ENCODE peak calls at places on chromosomes 5 and 9, in eight cellular contexts. M is astrocyte of the spinal cord; J is cardiac muscle cell; Y is left ventricle myocardium inferior; O is A549; Q is cardiac fibroblast; G is PC-3; L is CD8-positive, alpha-beta memory T cell. I is an unnamed sample.
A peak's percentile ranks its signal among the peaks of the same experiment; 100 is the strongest.

GRCh38 chr9:21527579-21527978 is 45.5 kb upstream of the IFNE start:
- DNase-seq in L (no peak), M (no peak), J (no peak), O (no peak), Q (no peak), G (no peak), Y (no peak), I (no peak)

GRCh38 chr9:21883642-21884041 is 81.2 kb downstream of the MTAP start:
- DNase-seq in J (no peak), Q (no peak), M (no peak), O (no peak), G (no peak), L (no peak), Y (no peak), I (no peak)

GRCh38 chr9:87445646-87446045 is 52.0 kb upstream of the DAPK1 start:
- DNase-seq in Q (peak; percentile 51), M (peak; percentile 3), Y (no peak), O (peak; percentile 60), G (no peak), J (peak; percentile 65), L (peak; percentile 3), I (peak; percentile 51)

GRCh38 chr5:62206150-62206829 is 99.7 kb upstream of the KIF2A start:
- DNase-seq in L (no peak), Y (no peak), Q (no peak), M (no peak), O (peak; percentile 28), J (peak; percentile 6), G (peak; percentile 17), I (peak; percentile 25)

GRCh38 chr5:106875591-106876297 is 795.0 kb downstream of the EFNA5 start:
- DNase-seq in O (peak; percentile 6), J (peak; percentile 8), M (peak; percentile 15), Q (peak; percentile 16), Y (no peak), L (no peak), G (peak; percentile 90), I (peak; percentile 57)

GRCh38 chr5:111143910-111144309 is 51.8 kb downstream of the WDR36 start:
- DNase-seq in O (no peak), J (peak; percentile 99), Q (peak; percentile 98), G (peak; percentile 43), L (no peak), Y (peak; percentile 74), M (peak; percentile 85), I (peak; percentile 97)

GRCh38 chr5:58871648-58872242 is 288.9 kb downstream of the RAB3C start:
- DNase-seq in M (peak; percentile 49), Y (no peak), J (peak; percentile 61), L (peak; percentile 13), O (peak; percentile 44), G (peak; percentile 57), Q (peak; percentile 60), I (peak; percentile 71)

GRCh38 chr5:66247176-66247960 is 103.3 kb downstream of the SREK1 start:
- DNase-seq in J (peak; percentile 78), O (peak; percentile 66), L (no peak), M (peak; percentile 67), G (peak; percentile 69), Q (peak; percentile 59), Y (no peak), I (peak; percentile 87)

GRCh38 chr5:177494356-177495195 is 2.8 kb downstream of the PDLIM7 start:
- DNase-seq in O (peak; percentile 70), Y (peak; percentile 60), M (peak; percentile 96), Q (peak; percentile 91), L (no peak), J (peak; percentile 90), G (peak; percentile 90), I (peak; percentile 95)

GRCh38 chr9:22813520-22813919 is 366.9 kb downstream of the DMRTA1 start:
- DNase-seq in O (no peak), J (no peak), M (peak; percentile 53), Y (no peak), G (no peak), Q (no peak), L (no peak), I (peak; percentile 1)

GRCh38 chr9:36551868-36552267 is 20.8 kb upstream of the MELK start:
- DNase-seq in Q (no peak), G (no peak), J (no peak), M (no peak), Y (no peak), O (no peak), L (no peak), I (no peak)

GRCh38 chr5:155004138-155004744 is 9.3 kb upstream of the KIF4B start:
- DNase-seq in L (peak; percentile 6), J (peak; percentile 30), O (no peak), Q (peak; percentile 28), Y (no peak), G (peak; percentile 56), M (no peak), I (peak; percentile 32)

GRCh38 chr5:9903806-9904205 is 273.7 kb upstream of the TAS2R1 start:
- DNase-seq in Y (no peak), O (no peak), J (peak; percentile 55), M (peak; percentile 81), L (no peak), Q (peak; percentile 46), G (peak; percentile 46), I (peak; percentile 71)

GRCh38 chr5:10301266-10301665 is 6.4 kb downstream of the CMBL start:
- DNase-seq in Q (no peak), L (no peak), Y (no peak), O (no peak), J (no peak), M (no peak), G (no peak), I (no peak)

GRCh38 chr9:126440042-126440441 is 113.4 kb downstream of the MVB12B start:
- DNase-seq in O (no peak), Q (no peak), J (no peak), G (no peak), Y (no peak), L (no peak), M (no peak), I (no peak)

GRCh38 chr9:128340691-128341434 is 536 bp downstream of the SLC27A4 start:
- DNase-seq in M (no peak), J (peak; percentile 12), L (no peak), Q (no peak), Y (no peak), O (peak; percentile 20), G (no peak), I (no peak)

GRCh38 chr5:53063176-53063575 is 46.4 kb downstream of the MOCS2 start:
- DNase-seq in G (no peak), O (no peak), L (no peak), Q (peak; percentile 38), M (no peak), J (peak; percentile 47), Y (no peak), I (peak; percentile 55)

GRCh38 chr5:23490993-23491392 is 16.4 kb upstream of the PRDM9 start:
- DNase-seq in J (no peak), L (no peak), Q (no peak), G (no peak), O (no peak), M (no peak), Y (no peak), I (no peak)

GRCh38 chr9:108663381-108663876 is 192.4 kb downstream of the ACTL7B start:
- DNase-seq in O (no peak), J (no peak), Y (no peak), G (no peak), Q (no peak), M (no peak), L (no peak), I (no peak)

GRCh38 chr9:78004478-78005229 is 27.0 kb downstream of the GNAQ start:
- DNase-seq in Y (no peak), Q (no peak), G (peak; percentile 41), L (no peak), M (no peak), O (peak; percentile 43), J (peak; percentile 38), I (peak; percentile 38)

GRCh38 chr5:7857918-7858632 is 7.1 kb upstream of the CFAP90 start:
- DNase-seq in G (no peak), Q (no peak), J (no peak), M (no peak), L (no peak), O (no peak), Y (no peak), I (peak; percentile 26)

GRCh38 chr5:32277782-32278181 is 35.0 kb downstream of the MTMR12 start:
- DNase-seq in J (no peak), Q (no peak), L (no peak), Y (no peak), M (no peak), O (no peak), G (no peak), I (no peak)

GRCh38 chr5:32278403-32278802 is 34.3 kb downstream of the MTMR12 start:
- DNase-seq in G (no peak), L (no peak), Q (peak; percentile 68), M (peak; percentile 79), O (no peak), Y (no peak), J (peak; percentile 84), I (peak; percentile 78)

GRCh38 chr5:32275421-32275765 is 37.3 kb downstream of the MTMR12 start:
- DNase-seq in G (no peak), O (no peak), Q (no peak), J (no peak), L (no peak), Y (no peak), M (no peak), I (peak; percentile 52)

GRCh38 chr5:32274548-32275420 is 38.0 kb downstream of the MTMR12 start:
- DNase-seq in G (no peak), O (no peak), Q (peak; percentile 74), L (no peak), Y (no peak), M (peak; percentile 61), J (peak; percentile 79), I (peak; percentile 76)

GRCh38 chr5:32276173-32276853 is 36.4 kb downstream of the MTMR12 start:
- DNase-seq in Q (peak; percentile 65), O (no peak), G (no peak), M (peak; percentile 51), L (peak; percentile 23), J (peak; percentile 63), Y (no peak), I (peak; percentile 70)
- H3K4me3 ChIP-seq in Q (no peak overlapping the region), O (no peak overlapping the region), G (no peak overlapping the region), M (no peak overlapping the region), L (no peak overlapping the region), J (no peak overlapping the region), Y (no peak overlapping the region), I (no peak overlapping the region)

GRCh38 chr5:40798856-40799210 is 659 bp upstream of the PRKAA1 start:
- DNase-seq in L (no peak), Q (no peak), Y (no peak), J (no peak), G (peak; percentile 72), O (no peak), M (no peak), I (no peak)
- H3K4me3 ChIP-seq in L (peak overlapping the region; percentile 99), Q (peak overlapping the region; percentile 65), Y (peak overlapping the region; percentile 98), J (peak overlapping the region; percentile 87), G (peak overlapping the region; percentile 83), O (peak overlapping the region; percentile 80), M (peak overlapping the region; percentile 84), I (peak overlapping the region; percentile 94)

GRCh38 chr5:72294473-72294872 is 25.6 kb downstream of the MRPS27 start:
- DNase-seq in L (no peak), J (no peak), O (no peak), M (no peak), Y (no peak), Q (no peak), G (no peak), I (no peak)
- H3K4me3 ChIP-seq in L (no peak overlapping the region), J (no peak overlapping the region), O (no peak overlapping the region), M (no peak overlapping the region), Y (no peak overlapping the region), Q (no peak overlapping the region), G (no peak overlapping the region), I (no peak overlapping the region)

DNA sequence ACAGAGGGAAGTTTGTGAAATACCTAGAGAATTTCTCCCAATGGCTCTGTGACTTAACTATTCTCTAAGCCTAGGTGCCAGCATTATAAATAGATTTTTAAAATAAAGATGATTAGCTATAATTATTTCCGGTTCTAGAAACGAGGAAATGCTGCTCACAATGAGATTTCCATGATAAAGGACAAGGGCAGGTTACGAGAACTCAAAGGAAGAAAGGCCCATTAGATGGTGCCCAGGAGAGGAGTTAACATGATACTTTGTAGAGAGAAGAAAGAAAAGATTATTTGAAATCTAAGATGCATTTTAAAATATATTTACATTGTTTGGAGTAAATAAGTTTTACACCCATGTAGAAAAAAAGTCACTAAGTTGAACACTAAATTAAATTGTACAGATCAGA is 538.3 kb upstream of the PTGER4 start:
- DNase-seq in J (no peak), M (no peak), Q (no peak), O (no peak), G (no peak), Y (no peak), L (no peak), I (no peak)
- H3K4me3 ChIP-seq in J (no peak overlapping the region), M (no peak overlapping the region), Q (no peak overlapping the region), O (no peak overlapping the region), G (no peak overlapping the region), Y (no peak overlapping the region), L (no peak overlapping the region), I (no peak overlapping the region)

I was measured in choroid plexus epithelial cell.